ENCODE peak calls at places on chromosome 6, in four cellular contexts. N is HEK293T, W is NT2/D1, E is GM12878. K is an unnamed sample.

GRCh38 chr6:74609857-74610256 is 596.0 kb downstream of the COL12A1 start:
- DNase-seq in N (no peak), W (no peak), E (no peak), K (no peak)

GRCh38 chr6:53048431-53049195 is 16.6 kb upstream of the FBXO9 start:
- DNase-seq in N (no peak), W (no peak), E (peak), K (no peak)

GRCh38 chr6:150692604-150693003 is 92.9 kb downstream of the PLEKHG1 start:
- DNase-seq in N (no peak), W (no peak), E (peak), K (no peak)

GRCh38 chr6:6674872-6675271 is 86.4 kb downstream of the LY86 start:
- DNase-seq in N (peak), W (no peak), E (no peak), K (no peak)

GRCh38 chr6:105087571-105088211 is 92.1 kb downstream of the POPDC3 start:
- DNase-seq in N (peak), W (peak), E (peak), K (no peak)

GRCh38 chr6:26553739-26554668 is 15.8 kb downstream of the HMGN4 start:
- DNase-seq in N (no peak), W (no peak), E (no peak), K (no peak)

GRCh38 chr6:150783818-150784217 is 81.7 kb upstream of the MTHFD1L start:
- DNase-seq in N (no peak), W (no peak), E (no peak), K (no peak)

GRCh38 chr6:122839477-122839876 is 50.4 kb downstream of the SMPDL3A start:
- DNase-seq in N (peak), W (peak), E (no peak), K (peak)

GRCh38 chr6:15061176-15061575 is 184.7 kb upstream of the JARID2 start:
- DNase-seq in N (no peak), W (no peak), E (no peak), K (no peak)

GRCh38 chr6:25883991-25884390 is 9.9 kb upstream of the SLC17A3 start:
- DNase-seq in N (no peak), W (no peak), E (no peak), K (no peak)

GRCh38 chr6:63975685-63976084 is 340.1 kb downstream of the PHF3 start:
- DNase-seq in N (no peak), W (no peak), E (no peak), K (no peak)
- TF ChIP-seq SUZ12 in N (no peak), W (no peak), E (no peak), K (no peak)

GRCh38 chr6:170110201-170111140 is 180.4 kb downstream of the DLL1 start:
- DNase-seq in N (no peak), W (no peak), E (no peak), K (peak)
- TF ChIP-seq SUZ12 in N (no peak), W (no peak), E (no peak), K (no peak)

GRCh38 chr6:12354499-12354898 is 64.3 kb downstream of the EDN1 start:
- DNase-seq in N (no peak), W (peak), E (peak), K (peak)
- TF ChIP-seq SUZ12 in N (no peak), W (no peak), E (no peak), K (no peak)

DNA sequence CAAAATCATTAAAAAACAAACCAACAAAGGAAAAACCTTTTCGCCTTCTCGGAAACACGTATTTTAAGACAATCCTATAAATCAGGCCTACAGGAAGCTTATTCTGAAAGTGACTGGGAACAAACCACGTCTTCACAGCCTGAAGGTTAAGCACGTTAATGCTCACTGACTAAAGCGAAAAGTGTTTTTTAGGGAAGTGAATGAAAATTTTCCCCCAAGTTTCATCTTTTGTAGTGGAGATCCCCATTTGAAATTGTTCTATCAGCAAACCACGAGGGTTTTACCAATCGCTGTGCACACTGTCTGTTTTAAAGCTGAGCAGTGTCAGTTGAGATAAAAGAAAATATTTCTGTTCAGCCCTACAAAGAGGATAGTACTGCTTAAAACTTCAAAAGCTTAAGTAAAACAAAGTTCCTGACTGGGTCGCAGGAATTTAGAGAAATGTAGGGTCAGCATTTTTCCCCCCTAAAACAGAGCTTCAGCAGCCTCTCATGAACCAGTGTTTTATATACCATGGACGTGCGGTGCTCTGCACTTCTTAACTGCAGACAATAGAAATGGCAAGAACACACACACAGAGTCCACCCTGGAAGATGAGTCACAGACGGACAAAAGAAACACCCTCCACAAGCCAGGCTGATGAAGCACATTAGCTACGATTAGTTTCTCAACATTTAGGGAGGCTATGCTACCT is 34.9 kb downstream of the SLC22A23 start:
- DNase-seq in N (no peak), W (no peak), E (peak), K (no peak)
- TF ChIP-seq SUZ12 in N (no peak), W (no peak), E (no peak), K (no peak)

DNA sequence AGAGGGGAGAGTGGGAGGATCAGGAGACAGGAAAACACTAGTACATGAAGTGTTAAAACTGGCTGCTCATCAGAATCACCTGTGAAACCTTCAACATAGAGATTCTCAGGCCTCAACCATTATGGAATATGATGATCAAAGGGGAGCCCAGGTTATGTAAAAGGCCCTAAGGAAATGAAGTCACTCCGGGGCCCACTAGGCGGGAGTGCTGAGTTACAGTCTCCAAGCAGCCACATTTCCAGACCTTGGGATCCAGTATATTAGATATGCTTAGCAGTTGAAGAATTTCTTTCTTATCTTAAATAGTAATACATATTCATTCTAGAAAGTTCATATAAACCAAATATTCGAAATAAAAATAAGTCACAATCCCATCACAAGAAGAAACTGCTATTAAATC is 476.3 kb downstream of the PRKN start:
- DNase-seq in N (peak), W (no peak), E (no peak), K (peak)
- TF ChIP-seq SUZ12 in N (no peak), W (no peak), E (no peak), K (no peak)

GRCh38 chr6:31780507-31781243 is 3.5 kb upstream of the VWA7 start:
- DNase-seq in N (no peak), W (no peak), E (no peak), K (no peak)
- TF ChIP-seq SUZ12 in N (no peak), W (no peak), E (no peak), K (no peak)